ENCODE peak calls at places on chromosomes 6 and 20, in nine cellular contexts. One of them, this sample, is unnamed.

GRCh38 chr6:43308101-43308989 is at the start of gene CRIP3:
- DNase-seq in ascending aorta: no peak
- DNase-seq in tibial nerve: no peak
- DNase-seq in psoas muscle: peak; percentile 64
- DNase-seq in lower lobe of right lung: peak; percentile 66
- DNase-seq in cardiac muscle cell: peak; percentile 36
- DNase-seq in upper lobe of right lung: no peak
- DNase-seq in ovary: peak; percentile 36
- DNase-seq in body of pancreas: peak; percentile 54
- DNase-seq in this sample: peak; percentile 63

GRCh38 chr6:75563032-75563431 is 38.6 kb upstream of the SENP6 start:
- DNase-seq in tibial nerve: no peak
- DNase-seq in lower lobe of right lung: no peak
- DNase-seq in ovary: no peak
- DNase-seq in psoas muscle: no peak
- DNase-seq in ascending aorta: no peak
- DNase-seq in cardiac muscle cell: peak; percentile 32
- DNase-seq in upper lobe of right lung: no peak
- DNase-seq in body of pancreas: no peak
- DNase-seq in this sample: peak; percentile 20

GRCh38 chr6:107877968-107878367 is 53.9 kb upstream of the SCML4 start:
- DNase-seq in ascending aorta: no peak
- DNase-seq in tibial nerve: no peak
- DNase-seq in psoas muscle: no peak
- DNase-seq in body of pancreas: no peak
- DNase-seq in cardiac muscle cell: no peak
- DNase-seq in lower lobe of right lung: no peak
- DNase-seq in upper lobe of right lung: no peak
- DNase-seq in ovary: no peak
- DNase-seq in this sample: no peak

GRCh38 chr6:50884364-50884763 is 65.7 kb downstream of the TFAP2B start:
- DNase-seq in upper lobe of right lung: no peak
- DNase-seq in ascending aorta: no peak
- DNase-seq in cardiac muscle cell: no peak
- DNase-seq in ovary: no peak
- DNase-seq in body of pancreas: no peak
- DNase-seq in tibial nerve: no peak
- DNase-seq in psoas muscle: no peak
- DNase-seq in lower lobe of right lung: no peak
- DNase-seq in this sample: no peak

GRCh38 chr6:47681201-47681990 is 17.0 kb upstream of the ADGRF4 start:
- DNase-seq in tibial nerve: no peak
- DNase-seq in lower lobe of right lung: no peak
- DNase-seq in ascending aorta: no peak
- DNase-seq in upper lobe of right lung: no peak
- DNase-seq in body of pancreas: no peak
- DNase-seq in psoas muscle: no peak
- DNase-seq in cardiac muscle cell: no peak
- DNase-seq in ovary: no peak
- DNase-seq in this sample: no peak

GRCh38 chr6:151160869-151161268 is 78.9 kb upstream of the AKAP12 start:
- DNase-seq in lower lobe of right lung: peak; percentile 66
- DNase-seq in cardiac muscle cell: peak; percentile 32
- DNase-seq in ovary: no peak
- DNase-seq in body of pancreas: peak; percentile 66
- DNase-seq in tibial nerve: peak; percentile 30
- DNase-seq in ascending aorta: no peak
- DNase-seq in psoas muscle: no peak
- DNase-seq in upper lobe of right lung: peak; percentile 70
- DNase-seq in this sample: no peak

GRCh38 chr6:169158750-169159149 is 94.9 kb downstream of the THBS2 start:
- DNase-seq in body of pancreas: no peak
- DNase-seq in ascending aorta: no peak
- DNase-seq in psoas muscle: no peak
- DNase-seq in upper lobe of right lung: no peak
- DNase-seq in lower lobe of right lung: no peak
- DNase-seq in cardiac muscle cell: no peak
- DNase-seq in tibial nerve: no peak
- DNase-seq in ovary: peak; percentile 24
- DNase-seq in this sample: no peak

GRCh38 chr20:50680106-50680960 is 11.0 kb downstream of the RIPOR3 start:
- DNase-seq in tibial nerve: peak; percentile 35
- DNase-seq in lower lobe of right lung: no peak
- DNase-seq in body of pancreas: peak; percentile 87
- DNase-seq in ovary: peak; percentile 65
- DNase-seq in cardiac muscle cell: no peak
- DNase-seq in upper lobe of right lung: no peak
- DNase-seq in psoas muscle: peak; percentile 78
- DNase-seq in ascending aorta: no peak
- DNase-seq in this sample: no peak

GRCh38 chr20:53282217-53282955 is 310.2 kb downstream of the TSHZ2 start:
- DNase-seq in cardiac muscle cell: no peak
- DNase-seq in psoas muscle: no peak
- DNase-seq in lower lobe of right lung: no peak
- DNase-seq in ascending aorta: no peak
- DNase-seq in tibial nerve: no peak
- DNase-seq in upper lobe of right lung: no peak
- DNase-seq in body of pancreas: no peak
- DNase-seq in ovary: no peak
- DNase-seq in this sample: no peak

GRCh38 chr20:61748376-61748775 is 317.3 kb downstream of the TAF4 start:
- DNase-seq in ascending aorta: no peak
- DNase-seq in tibial nerve: no peak
- DNase-seq in cardiac muscle cell: no peak
- DNase-seq in ovary: no peak
- DNase-seq in body of pancreas: no peak
- DNase-seq in upper lobe of right lung: no peak
- DNase-seq in lower lobe of right lung: no peak
- DNase-seq in psoas muscle: no peak
- DNase-seq in this sample: no peak

GRCh38 chr20:17857639-17858449 is 110.8 kb downstream of the SNX5 start:
- DNase-seq in ascending aorta: no peak
- DNase-seq in body of pancreas: no peak
- DNase-seq in ovary: no peak
- DNase-seq in tibial nerve: no peak
- DNase-seq in upper lobe of right lung: peak; percentile 12
- DNase-seq in psoas muscle: no peak
- DNase-seq in cardiac muscle cell: no peak
- DNase-seq in lower lobe of right lung: no peak
- DNase-seq in this sample: no peak

GRCh38 chr6:25717856-25718740 is 36.4 kb upstream of the SLC17A4 start:
- DNase-seq in body of pancreas: peak; percentile 44
- DNase-seq in upper lobe of right lung: no peak
- DNase-seq in lower lobe of right lung: no peak
- DNase-seq in psoas muscle: no peak
- DNase-seq in ascending aorta: no peak
- DNase-seq in cardiac muscle cell: peak; percentile 63
- DNase-seq in ovary: no peak
- DNase-seq in tibial nerve: no peak
- DNase-seq in this sample: peak; percentile 54

GRCh38 chr20:23588434-23589403 is 17.0 kb downstream of the CST9 start:
- DNase-seq in body of pancreas: no peak
- DNase-seq in lower lobe of right lung: no peak
- DNase-seq in tibial nerve: no peak
- DNase-seq in psoas muscle: no peak
- DNase-seq in cardiac muscle cell: no peak
- DNase-seq in upper lobe of right lung: no peak
- DNase-seq in ascending aorta: no peak
- DNase-seq in ovary: no peak
- DNase-seq in this sample: no peak

GRCh38 chr6:12504325-12504966 is 212.1 kb upstream of the PHACTR1 start:
- DNase-seq in body of pancreas: peak; percentile 43
- DNase-seq in psoas muscle: no peak
- DNase-seq in ovary: no peak
- DNase-seq in lower lobe of right lung: no peak
- DNase-seq in tibial nerve: no peak
- DNase-seq in cardiac muscle cell: no peak
- DNase-seq in ascending aorta: no peak
- DNase-seq in upper lobe of right lung: no peak
- DNase-seq in this sample: peak; percentile 62

GRCh38 chr6:138483911-138484731 is 15.2 kb downstream of the NHSL1 start:
- DNase-seq in upper lobe of right lung: no peak
- DNase-seq in lower lobe of right lung: no peak
- DNase-seq in psoas muscle: no peak
- DNase-seq in tibial nerve: no peak
- DNase-seq in cardiac muscle cell: no peak
- DNase-seq in body of pancreas: no peak
- DNase-seq in ovary: no peak
- DNase-seq in ascending aorta: no peak
- DNase-seq in this sample: no peak

GRCh38 chr6:84027340-84028183 is 6.0 kb upstream of the MRAP2 start:
- DNase-seq in ascending aorta: no peak
- DNase-seq in ovary: peak; percentile 35
- DNase-seq in body of pancreas: peak; percentile 66
- DNase-seq in cardiac muscle cell: no peak
- DNase-seq in lower lobe of right lung: no peak
- DNase-seq in upper lobe of right lung: no peak
- DNase-seq in tibial nerve: no peak
- DNase-seq in psoas muscle: no peak
- DNase-seq in this sample: peak; percentile 62

GRCh38 chr6:126341126-126341525 is 1.2 kb downstream of the CENPW start:
- DNase-seq in body of pancreas: no peak
- DNase-seq in ascending aorta: no peak
- DNase-seq in ovary: no peak
- DNase-seq in psoas muscle: no peak
- DNase-seq in cardiac muscle cell: no peak
- DNase-seq in upper lobe of right lung: no peak
- DNase-seq in lower lobe of right lung: no peak
- DNase-seq in tibial nerve: no peak
- DNase-seq in this sample: no peak

GRCh38 chr6:56549014-56549413 is 93.7 kb downstream of the DST start:
- DNase-seq in upper lobe of right lung: no peak
- DNase-seq in psoas muscle: no peak
- DNase-seq in tibial nerve: no peak
- DNase-seq in ascending aorta: no peak
- DNase-seq in ovary: no peak
- DNase-seq in lower lobe of right lung: no peak
- DNase-seq in cardiac muscle cell: no peak
- DNase-seq in body of pancreas: peak; percentile 37
- DNase-seq in this sample: no peak

GRCh38 chr20:8718214-8718613 is 350.7 kb upstream of the PLCB4 start:
- DNase-seq in ascending aorta: no peak
- DNase-seq in lower lobe of right lung: no peak
- DNase-seq in tibial nerve: peak; percentile 26
- DNase-seq in upper lobe of right lung: no peak
- DNase-seq in cardiac muscle cell: no peak
- DNase-seq in body of pancreas: no peak
- DNase-seq in psoas muscle: peak; percentile 58
- DNase-seq in ovary: no peak
- DNase-seq in this sample: no peak

GRCh38 chr6:131914967-131915751 is 36.0 kb downstream of the CCN2 start:
- DNase-seq in ascending aorta: no peak
- DNase-seq in body of pancreas: peak; percentile 80
- DNase-seq in ovary: peak; percentile 45
- DNase-seq in lower lobe of right lung: no peak
- DNase-seq in cardiac muscle cell: peak; percentile 79
- DNase-seq in upper lobe of right lung: no peak
- DNase-seq in tibial nerve: peak; percentile 46
- DNase-seq in psoas muscle: no peak
- DNase-seq in this sample: no peak

GRCh38 chr20:29873946-29874345 is 1383.5 kb upstream of the DEFB115 start:
- DNase-seq in ovary: no peak
- DNase-seq in cardiac muscle cell: peak; percentile 23
- DNase-seq in psoas muscle: peak; percentile 72
- DNase-seq in lower lobe of right lung: peak; percentile 84
- DNase-seq in ascending aorta: no peak
- DNase-seq in tibial nerve: no peak
- DNase-seq in upper lobe of right lung: peak; percentile 84
- DNase-seq in body of pancreas: peak; percentile 53
- DNase-seq in this sample: peak; percentile 84
- H3K9me3 ChIP-seq in ovary: no peaks in the 10 kb centered on the region
- H3K9me3 ChIP-seq in cardiac muscle cell: no peaks in the 10 kb centered on the region
- H3K9me3 ChIP-seq in psoas muscle: no peaks in the 10 kb centered on the region
- H3K9me3 ChIP-seq in lower lobe of right lung: peaks cover 3% of the 10 kb centered on the region
- H3K9me3 ChIP-seq in ascending aorta: peaks cover 2% of the 10 kb centered on the region
- H3K9me3 ChIP-seq in tibial nerve: no peaks in the 10 kb centered on the region
- H3K9me3 ChIP-seq in upper lobe of right lung: no peaks in the 10 kb centered on the region
- H3K9me3 ChIP-seq in body of pancreas: peaks cover 4% of the 10 kb centered on the region
- H3K9me3 ChIP-seq in this sample: peaks cover 68% of the 10 kb centered on the region

GRCh38 chr20:25314497-25315417 is 66.9 kb downstream of the PYGB start:
- DNase-seq in psoas muscle: no peak
- DNase-seq in ascending aorta: no peak
- DNase-seq in body of pancreas: no peak
- DNase-seq in cardiac muscle cell: no peak
- DNase-seq in lower lobe of right lung: peak; percentile 33
- DNase-seq in upper lobe of right lung: peak; percentile 43
- DNase-seq in tibial nerve: peak; percentile 10
- DNase-seq in ovary: no peak
- DNase-seq in this sample: peak; percentile 37
- TF ChIP-seq CTCF in psoas muscle: no peak
- TF ChIP-seq CTCF in ascending aorta: no peak
- TF ChIP-seq CTCF in body of pancreas: no peak
- TF ChIP-seq CTCF in cardiac muscle cell: no peak
- TF ChIP-seq CTCF in lower lobe of right lung: no peak
- TF ChIP-seq CTCF in upper lobe of right lung: no peak
- TF ChIP-seq CTCF in tibial nerve: no peak
- TF ChIP-seq CTCF in ovary: no peak
- TF ChIP-seq CTCF in this sample: no peak

DNA sequence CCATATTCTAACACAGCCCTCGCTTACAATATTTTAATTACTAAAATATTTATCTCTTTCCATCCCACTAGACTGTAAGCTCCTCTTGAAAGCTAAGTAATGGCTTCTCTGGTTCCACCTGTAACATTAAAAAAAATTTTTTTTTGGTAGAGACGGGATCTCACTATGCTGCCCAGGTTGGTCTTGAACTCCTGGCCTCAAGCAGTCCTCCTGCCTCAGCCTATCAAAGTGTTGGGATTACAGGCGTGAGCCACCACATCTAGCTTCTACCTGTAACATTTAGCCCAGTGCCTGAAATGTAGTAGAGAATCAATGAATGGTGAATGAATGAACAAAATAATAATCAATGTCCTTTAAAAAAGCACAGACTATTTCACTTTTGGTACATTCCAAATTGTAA is 28.8 kb downstream of the DEK start:
- DNase-seq in tibial nerve: no peak
- DNase-seq in lower lobe of right lung: no peak
- DNase-seq in ascending aorta: no peak
- DNase-seq in upper lobe of right lung: no peak
- DNase-seq in body of pancreas: no peak
- DNase-seq in ovary: no peak
- DNase-seq in cardiac muscle cell: no peak
- DNase-seq in psoas muscle: no peak
- DNase-seq in this sample: no peak
- H3K9me3 ChIP-seq in tibial nerve: no peaks in the 10 kb centered on the region
- H3K9me3 ChIP-seq in lower lobe of right lung: peaks cover 12% of the 10 kb centered on the region
- H3K9me3 ChIP-seq in ascending aorta: peaks cover 5% of the 10 kb centered on the region
- H3K9me3 ChIP-seq in upper lobe of right lung: peaks cover 3% of the 10 kb centered on the region
- H3K9me3 ChIP-seq in body of pancreas: peaks cover 12% of the 10 kb centered on the region
- H3K9me3 ChIP-seq in ovary: no peaks in the 10 kb centered on the region
- H3K9me3 ChIP-seq in cardiac muscle cell: no peaks in the 10 kb centered on the region
- H3K9me3 ChIP-seq in psoas muscle: peaks cover 14% of the 10 kb centered on the region
- H3K9me3 ChIP-seq in this sample: peaks cover 6% of the 10 kb centered on the region

DNA sequence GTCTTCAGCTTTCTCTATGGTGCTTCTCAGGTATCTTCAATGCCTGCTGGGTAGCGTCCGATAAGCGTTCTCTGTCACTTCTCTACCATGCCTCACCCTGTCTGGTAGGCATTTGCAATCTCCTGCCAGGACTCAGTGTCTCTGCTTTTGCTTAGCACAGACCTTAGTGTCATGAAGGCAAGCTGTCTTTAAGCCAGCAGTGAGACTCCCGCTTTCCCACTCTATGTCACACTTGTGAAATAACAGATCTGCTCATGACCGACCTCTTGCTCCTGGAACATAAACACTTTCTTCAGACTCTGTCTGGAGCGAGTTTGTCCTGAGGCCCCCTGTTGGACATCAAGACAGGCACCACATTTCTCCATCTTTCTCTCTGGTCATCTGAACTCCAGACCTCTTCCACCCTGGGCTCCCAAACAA is 17.0 kb downstream of the ADGRB3 start:
- DNase-seq in tibial nerve: no peak
- DNase-seq in cardiac muscle cell: no peak
- DNase-seq in ascending aorta: no peak
- DNase-seq in upper lobe of right lung: no peak
- DNase-seq in body of pancreas: no peak
- DNase-seq in psoas muscle: no peak
- DNase-seq in lower lobe of right lung: no peak
- DNase-seq in ovary: no peak
- DNase-seq in this sample: no peak
- TF ChIP-seq CTCF in tibial nerve: no peak
- TF ChIP-seq CTCF in cardiac muscle cell: peak; percentile 28
- TF ChIP-seq CTCF in ascending aorta: no peak
- TF ChIP-seq CTCF in upper lobe of right lung: peak; percentile 17
- TF ChIP-seq CTCF in body of pancreas: no peak
- TF ChIP-seq CTCF in psoas muscle: no peak
- TF ChIP-seq CTCF in lower lobe of right lung: no peak
- TF ChIP-seq CTCF in ovary: no peak
- TF ChIP-seq CTCF in this sample: no peak

This sample was measured in mucosa of descending colon.